ENCODE peak calls at places on chromosomes 2 and 18, in four cellular contexts. X, H, D and W are unnamed samples.

GRCh38 chr2:198917275-198917674 is 540.5 kb downstream of the SATB2 start:
- DNase-seq in X (no peak), H (no peak), D (no peak), W (no peak)

GRCh38 chr2:52956766-52957165 is 810.8 kb upstream of the CHAC2 start:
- DNase-seq in X (no peak), H (no peak), D (no peak), W (no peak)

GRCh38 chr18:25349131-25349925 is 2.6 kb downstream of the ZNF521 start:
- DNase-seq in X (peak; percentile 58), H (peak; percentile 68), D (no peak), W (no peak)

GRCh38 chr2:217653240-217653639 is 349.6 kb downstream of the TNS1 start:
- DNase-seq in X (peak; percentile 6), H (peak; percentile 72), D (peak; percentile 45), W (peak; percentile 91)

GRCh38 chr2:235543851-235544686 is 50.2 kb downstream of the AGAP1 start:
- DNase-seq in X (no peak), H (no peak), D (no peak), W (peak; percentile 45)

GRCh38 chr2:69660084-69660483 is 16.5 kb upstream of the AAK1 start:
- DNase-seq in X (no peak), H (no peak), D (no peak), W (no peak)

GRCh38 chr2:156589381-156590079 is 153.4 kb downstream of the GPD2 start:
- DNase-seq in X (peak; percentile 60), H (peak; percentile 75), D (no peak), W (no peak)

GRCh38 chr2:207993141-207993763 is 32.1 kb downstream of the PLEKHM3 start:
- DNase-seq in X (no peak), H (peak; percentile 33), D (no peak), W (no peak)

GRCh38 chr2:108855194-108855593 is 68.6 kb downstream of the CCDC138 start:
- DNase-seq in X (peak; percentile 24), H (peak; percentile 23), D (no peak), W (no peak)

GRCh38 chr2:23803965-23804542 is 122.9 kb downstream of the ATAD2B start:
- DNase-seq in X (peak; percentile 19), H (peak; percentile 43), D (no peak), W (no peak)

GRCh38 chr2:88658890-88659881 is 31.9 kb upstream of the EIF2AK3 start:
- DNase-seq in X (peak; percentile 88), H (peak; percentile 85), D (peak; percentile 49), W (no peak)

GRCh38 chr2:235713244-235713643 is 219.4 kb downstream of the AGAP1 start:
- DNase-seq in X (no peak), H (no peak), D (no peak), W (no peak)

GRCh38 chr2:189441709-189442074 is 418 bp downstream of the WDR75 start:
- DNase-seq in X (no peak), H (no peak), D (no peak), W (no peak)

GRCh38 chr2:189439342-189439741 is 1.9 kb upstream of the WDR75 start:
- DNase-seq in X (no peak), H (no peak), D (no peak), W (no peak)

GRCh38 chr2:189440947-189441708 is at the start of gene WDR75:
- DNase-seq in X (peak; percentile 95), H (peak; percentile 97), D (peak; percentile 97), W (peak; percentile 96)

GRCh38 chr2:189442468-189442867 is 1.2 kb downstream of the WDR75 start:
- DNase-seq in X (no peak), H (no peak), D (no peak), W (no peak)

DNA sequence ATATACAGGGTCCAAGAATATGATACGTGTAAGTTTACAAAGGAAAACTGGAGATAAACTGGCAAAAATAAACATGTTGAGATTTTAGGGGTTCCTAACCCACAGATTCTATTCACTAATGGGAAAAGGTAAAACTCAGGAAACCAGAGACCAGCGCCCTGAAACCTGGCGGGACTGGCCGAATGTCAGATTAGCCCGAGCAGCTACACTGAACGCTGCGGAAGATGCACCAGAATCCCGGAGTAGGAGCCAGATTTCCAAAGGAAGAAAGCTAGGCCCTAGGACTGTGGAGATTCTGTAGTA is 679 bp upstream of the WDR75 start:
- DNase-seq in X (no peak), H (no peak), D (no peak), W (peak; percentile 65)
- H3K9ac ChIP-seq in X (peak overlapping the region; percentile 91), H (peak overlapping the region; percentile 87), D (peak overlapping the region; percentile 63), W (peak overlapping the region; percentile 93)

GRCh38 chr2:152415231-152415642 is 80.3 kb downstream of the FMNL2 start:
- DNase-seq in X (peak; percentile 53), H (no peak), D (no peak), W (no peak)
- H3K9ac ChIP-seq in X (no peak overlapping the region), H (no peak overlapping the region), D (no peak overlapping the region), W (no peak overlapping the region)

GRCh38 chr2:67294218-67294617 is 102.9 kb upstream of the ETAA1 start:
- DNase-seq in X (no peak), H (no peak), D (no peak), W (no peak)

GRCh38 chr2:67295406-67295805 is 101.7 kb upstream of the ETAA1 start:
- DNase-seq in X (no peak), H (no peak), D (no peak), W (no peak)

GRCh38 chr2:67286981-67287759 is 110.0 kb upstream of the ETAA1 start:
- DNase-seq in X (no peak), H (no peak), D (no peak), W (no peak)

GRCh38 chr2:67289921-67290371 is 107.2 kb upstream of the ETAA1 start:
- DNase-seq in X (peak; percentile 62), H (peak; percentile 64), D (no peak), W (no peak)

GRCh38 chr2:67290451-67290991 is 106.6 kb upstream of the ETAA1 start:
- DNase-seq in X (peak; percentile 64), H (peak; percentile 86), D (no peak), W (no peak)
- H3K9ac ChIP-seq in X (no peak overlapping the region), H (no peak overlapping the region), D (no peak overlapping the region), W (no peak overlapping the region)

GRCh38 chr2:223697316-223697875 is 95.2 kb upstream of the SCG2 start:
- DNase-seq in X (no peak), H (peak; percentile 12), D (no peak), W (no peak)

GRCh38 chr2:223697921-223698645 is 95.9 kb upstream of the SCG2 start:
- DNase-seq in X (peak; percentile 18), H (peak; percentile 30), D (no peak), W (no peak)

GRCh38 chr2:223700221-223700620 is 98.1 kb upstream of the SCG2 start:
- DNase-seq in X (no peak), H (no peak), D (no peak), W (no peak)

GRCh38 chr2:223692227-223692947 is 90.2 kb upstream of the SCG2 start:
- DNase-seq in X (peak; percentile 69), H (peak; percentile 74), D (no peak), W (no peak)

DNA sequence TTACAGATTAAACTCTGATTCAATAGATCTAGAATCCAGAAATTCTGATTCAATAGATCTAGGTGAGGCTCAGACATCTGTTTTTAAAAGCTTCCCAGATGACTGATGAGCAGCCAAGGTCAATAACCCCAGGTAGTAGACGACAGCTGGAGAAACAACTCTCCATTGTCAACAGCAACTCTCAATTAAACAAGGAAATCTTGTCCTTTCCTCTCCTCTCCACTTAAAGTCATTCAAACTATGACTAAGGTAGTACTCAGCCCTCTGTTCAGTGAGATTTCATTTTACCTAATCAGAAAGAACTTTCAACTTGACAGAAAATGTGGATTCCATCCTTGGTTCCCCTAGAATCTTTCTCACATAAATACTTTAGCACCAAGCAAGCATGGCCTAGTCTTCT is 94.6 kb upstream of the SCG2 start:
- DNase-seq in X (peak; percentile 73), H (peak; percentile 17), D (no peak), W (no peak)
- H3K9ac ChIP-seq in X (no peak overlapping the region), H (no peak overlapping the region), D (no peak overlapping the region), W (no peak overlapping the region)

GRCh38 chr18:56835331-56835730 is 184.2 kb downstream of the WDR7 start:
- DNase-seq in X (no peak), H (no peak), D (no peak), W (no peak)
- H3K9ac ChIP-seq in X (no peak overlapping the region), H (no peak overlapping the region), D (no peak overlapping the region), W (no peak overlapping the region)

DNA sequence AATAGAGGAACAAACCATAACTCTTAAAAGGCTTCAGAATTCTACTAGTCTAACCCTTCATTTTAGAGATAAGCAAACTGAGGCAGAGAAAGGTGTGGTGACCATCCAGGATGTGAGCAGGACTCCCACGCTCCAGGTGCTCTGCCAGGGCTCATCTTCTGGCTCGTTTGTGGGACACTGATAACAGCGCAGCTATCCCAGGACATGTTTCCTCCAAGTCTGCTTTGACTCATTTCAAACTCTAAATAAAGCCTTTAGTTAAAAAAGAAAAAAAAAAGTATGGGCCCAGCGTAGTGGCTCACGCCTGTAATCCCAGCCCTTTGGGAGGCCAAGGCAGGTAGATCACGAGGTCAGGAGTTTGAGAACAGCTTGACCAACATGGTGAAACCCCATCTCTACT is 28.4 kb downstream of the CNRIP1 start:
- DNase-seq in X (no peak), H (no peak), D (no peak), W (no peak)
- H3K9ac ChIP-seq in X (no peak overlapping the region), H (no peak overlapping the region), D (no peak overlapping the region), W (no peak overlapping the region)

GRCh38 chr18:59269563-59270214 is 3.6 kb downstream of the RAX start:
- DNase-seq in X (no peak), H (no peak), D (no peak), W (no peak)

GRCh38 chr18:59268722-59269562 is 4.3 kb downstream of the RAX start:
- DNase-seq in X (no peak), H (peak; percentile 25), D (no peak), W (peak; percentile 73)

GRCh38 chr18:59267511-59268126 is 5.6 kb downstream of the RAX start:
- DNase-seq in X (no peak), H (no peak), D (no peak), W (no peak)

GRCh38 chr18:59266876-59267510 is 6.3 kb downstream of the RAX start:
- DNase-seq in X (no peak), H (no peak), D (no peak), W (no peak)

DNA sequence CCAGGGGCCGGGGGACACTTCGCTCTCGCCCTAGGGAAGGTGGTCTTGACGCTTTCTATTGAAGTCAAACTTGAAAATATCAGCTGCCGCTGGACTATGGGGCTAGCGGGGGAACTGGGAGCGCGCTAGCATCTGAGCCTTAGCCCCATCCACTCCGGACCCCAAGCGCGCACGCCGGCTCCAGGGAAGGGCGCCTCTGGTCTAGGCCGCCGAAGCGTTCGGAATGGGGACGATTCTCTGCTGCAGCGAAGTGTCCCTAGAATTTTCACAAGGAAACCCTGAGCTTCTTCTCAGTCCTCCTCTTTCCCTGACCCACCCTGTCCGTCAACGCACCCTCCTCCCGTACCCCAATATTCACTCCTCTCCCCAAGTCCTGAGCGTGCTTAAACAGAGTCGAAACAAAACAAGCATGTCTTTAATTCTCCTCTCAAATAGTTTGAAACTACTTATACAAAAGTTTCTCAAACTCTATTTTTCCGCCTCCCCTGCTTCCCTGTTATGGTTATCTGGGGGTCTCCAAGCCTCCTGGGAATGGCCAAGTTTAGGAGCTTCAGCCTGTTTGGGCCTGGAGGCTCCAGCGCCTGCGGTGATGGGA is 5.0 kb downstream of the RAX start:
- DNase-seq in X (no peak), H (no peak), D (no peak), W (no peak)
- H3K9ac ChIP-seq in X (no peak overlapping the region), H (no peak overlapping the region), D (no peak overlapping the region), W (no peak overlapping the region)

GRCh38 chr2:19359456-19359855 is 1.0 kb upstream of the OSR1 start:
- DNase-seq in X (no peak), H (no peak), D (no peak), W (no peak)
- H3K9ac ChIP-seq in X (no peak overlapping the region), H (no peak overlapping the region), D (no peak overlapping the region), W (peak overlapping the region; percentile 35)